ENCODE peak calls at places on chromosomes 12 and 14, in nine cellular contexts. V is ovary; E is NCI-H2107; C is NCI-H2171; I is CD4-positive, alpha-beta T cell; X is T follicular helper cell; Y is activated gamma-delta T cell treated with Interleukin-2 at 50 U/mL for 16 hours; D is endothelial cell; K is small intestine. H is an unnamed sample.
A peak's percentile ranks its signal among the peaks of the same experiment; 100 is the strongest.

GRCh38 chr14:36773136-36773540 is 111.5 kb downstream of the PAX9 start:
- DNase-seq in V (no peak), E (peak; percentile 49), C (peak; percentile 65), I (no peak), X (no peak), Y (no peak), D (no peak), K (no peak), H (peak; percentile 63)

GRCh38 chr12:26953447-26953846 is 15.2 kb downstream of the FGFR1OP2 start:
- DNase-seq in V (no peak), E (no peak), C (no peak), I (no peak), X (no peak), Y (no peak), D (no peak), K (no peak), H (no peak)

GRCh38 chr14:90490727-90491050 is 93.9 kb downstream of the CALM1 start:
- DNase-seq in V (no peak), E (no peak), C (no peak), I (no peak), X (no peak), Y (no peak), D (no peak), K (no peak), H (no peak)

GRCh38 chr14:64719601-64720000 is 15.4 kb downstream of the PLEKHG3 start:
- DNase-seq in V (no peak), E (no peak), C (no peak), I (no peak), X (no peak), Y (no peak), D (no peak), K (no peak), H (no peak)

GRCh38 chr12:28057856-28058615 is 85.5 kb upstream of the PTHLH start:
- DNase-seq in V (no peak), E (no peak), C (no peak), I (no peak), X (no peak), Y (no peak), D (no peak), K (no peak), H (no peak)

GRCh38 chr12:118373628-118374027 is 921 bp upstream of the TAOK3 start:
- DNase-seq in V (no peak), E (no peak), C (no peak), I (no peak), X (no peak), Y (no peak), D (no peak), K (peak; percentile 77), H (no peak)

GRCh38 chr14:68785817-68786490 is 6.9 kb downstream of the ZFP36L1 start:
- DNase-seq in V (peak; percentile 64), E (no peak), C (no peak), I (peak; percentile 26), X (no peak), Y (peak; percentile 35), D (no peak), K (peak; percentile 63), H (peak; percentile 68)

GRCh38 chr14:60573943-60574496 is 65.1 kb downstream of the SIX6 start:
- DNase-seq in V (no peak), E (no peak), C (no peak), I (no peak), X (no peak), Y (no peak), D (no peak), K (no peak), H (no peak)

GRCh38 chr14:40074169-40074568 is 641.9 kb upstream of the FBXO33 start:
- DNase-seq in V (no peak), E (no peak), C (no peak), I (no peak), X (no peak), Y (no peak), D (no peak), K (no peak), H (no peak)

GRCh38 chr14:103880986-103881926 is 33.9 kb upstream of the PPP1R13B start:
- DNase-seq in V (peak; percentile 59), E (no peak), C (no peak), I (no peak), X (no peak), Y (no peak), D (no peak), K (peak; percentile 32), H (no peak)

GRCh38 chr12:121595520-121595919 is 14.7 kb upstream of the KDM2B start:
- DNase-seq in V (no peak), E (no peak), C (no peak), I (no peak), X (no peak), Y (no peak), D (no peak), K (no peak), H (no peak)

GRCh38 chr12:50351120-50352043 is 45.0 kb downstream of the FAM186A start:
- DNase-seq in V (no peak), E (no peak), C (no peak), I (no peak), X (no peak), Y (no peak), D (no peak), K (peak; percentile 73), H (no peak)

GRCh38 chr14:53432378-53432802 is 279.3 kb upstream of the DDHD1 start:
- DNase-seq in V (no peak), E (no peak), C (no peak), I (no peak), X (no peak), Y (no peak), D (peak; percentile 28), K (peak; percentile 25), H (peak; percentile 52)

GRCh38 chr14:76900406-76901085 is 74.3 kb downstream of the LRRC74A start:
- DNase-seq in V (no peak), E (no peak), C (no peak), I (no peak), X (no peak), Y (no peak), D (no peak), K (no peak), H (no peak)

GRCh38 chr12:131723532-131723931 is 12.6 kb downstream of the SFSWAP start:
- DNase-seq in V (no peak), E (no peak), C (no peak), I (no peak), X (no peak), Y (no peak), D (no peak), K (no peak), H (no peak)

GRCh38 chr12:59088673-59089072 is 168.4 kb upstream of the LRIG3 start:
- DNase-seq in V (no peak), E (no peak), C (no peak), I (no peak), X (no peak), Y (no peak), D (no peak), K (no peak), H (no peak)

GRCh38 chr14:58812050-58812690 is 174.4 kb downstream of the DACT1 start:
- DNase-seq in V (no peak), E (no peak), C (peak; percentile 48), I (no peak), X (no peak), Y (no peak), D (no peak), K (no peak), H (no peak)

GRCh38 chr12:66612053-66612775 is 66.7 kb downstream of the GRIP1 start:
- DNase-seq in V (no peak), E (no peak), C (no peak), I (no peak), X (no peak), Y (no peak), D (no peak), K (no peak), H (no peak)

GRCh38 chr14:90573385-90574105 is 176.7 kb downstream of the CALM1 start:
- DNase-seq in V (peak; percentile 66), E (no peak), C (no peak), I (no peak), X (no peak), Y (no peak), D (no peak), K (peak; percentile 2), H (no peak)

GRCh38 chr12:121801601-121802484 is 2.0 kb upstream of the SETD1B start:
- DNase-seq in V (no peak), E (no peak), C (no peak), I (peak; percentile 55), X (no peak), Y (peak; percentile 53), D (no peak), K (peak; percentile 45), H (no peak)

GRCh38 chr14:102486513-102487203 is 22.9 kb downstream of the ANKRD9 start:
- DNase-seq in V (no peak), E (no peak), C (no peak), I (no peak), X (no peak), Y (no peak), D (no peak), K (no peak), H (no peak)

GRCh38 chr12:30823140-30823669 is 68.5 kb upstream of the CAPRIN2 start:
- DNase-seq in V (peak; percentile 57), E (no peak), C (no peak), I (peak; percentile 19), X (peak; percentile 2), Y (peak; percentile 44), D (peak; percentile 64), K (no peak), H (no peak)

GRCh38 chr14:71487941-71488340 is 444.3 kb upstream of the RGS6 start:
- DNase-seq in V (no peak), E (no peak), C (no peak), I (no peak), X (no peak), Y (no peak), D (no peak), K (no peak), H (no peak)

GRCh38 chr14:83425138-83425537 is 1891.5 kb upstream of the SEL1L start:
- DNase-seq in V (no peak), E (no peak), C (no peak), I (no peak), X (no peak), Y (no peak), D (no peak), K (no peak), H (peak; percentile 89)

GRCh38 chr12:121751034-121751433 is 38.5 kb downstream of the TMEM120B start:
- DNase-seq in V (no peak), E (no peak), C (no peak), I (no peak), X (no peak), Y (no peak), D (no peak), K (no peak), H (no peak)

H was measured in NCI-H226.